ENCODE peak calls at places on chromosomes 5 and 9, in seven cellular contexts. O is psoas muscle, G is heart right ventricle, Q is IMR-90, P is lower lobe of right lung, K is A549, D is left ventricle myocardium inferior. H is an unnamed sample.

GRCh38 chr9:137913771-137914767 is 36.5 kb downstream of the CACNA1B start:
- DNase-seq in O (no peak), G (no peak), Q (no peak), P (no peak), K (no peak), D (no peak), H (no peak)

GRCh38 chr9:133892193-133892920 is 99.8 kb downstream of the VAV2 start:
- DNase-seq in O (no peak), G (no peak), Q (no peak), P (no peak), K (no peak), D (no peak), H (no peak)

GRCh38 chr5:147658293-147658932 is 124.1 kb downstream of the JAKMIP2 start:
- DNase-seq in O (no peak), G (no peak), Q (no peak), P (no peak), K (no peak), D (no peak), H (peak; percentile 48)

GRCh38 chr9:96874947-96875459 is 20.7 kb upstream of the ZNF782 start:
- DNase-seq in O (no peak), G (no peak), Q (peak; percentile 59), P (no peak), K (peak; percentile 35), D (no peak), H (peak; percentile 82)

GRCh38 chr5:38124321-38124720 is 134.0 kb upstream of the EGFLAM start:
- DNase-seq in O (no peak), G (no peak), Q (no peak), P (no peak), K (no peak), D (no peak), H (no peak)

GRCh38 chr5:177995691-177996595 is at the start of gene PROP1:
- DNase-seq in O (no peak), G (no peak), Q (no peak), P (no peak), K (no peak), D (no peak), H (no peak)

GRCh38 chr5:150860422-150860821 is 14.1 kb downstream of the IRGM start:
- DNase-seq in O (no peak), G (no peak), Q (no peak), P (no peak), K (no peak), D (no peak), H (no peak)

GRCh38 chr5:137218471-137218870 is 280.7 kb downstream of the SPOCK1 start:
- DNase-seq in O (no peak), G (no peak), Q (peak; percentile 52), P (no peak), K (peak; percentile 16), D (no peak), H (no peak)

GRCh38 chr5:171965740-171966139 is 40.7 kb downstream of the FBXW11 start:
- DNase-seq in O (no peak), G (no peak), Q (no peak), P (no peak), K (no peak), D (no peak), H (no peak)

GRCh38 chr5:119243888-119244287 is 111.9 kb upstream of the TNFAIP8 start:
- DNase-seq in O (no peak), G (no peak), Q (no peak), P (no peak), K (no peak), D (no peak), H (no peak)

GRCh38 chr5:71873202-71873601 is 154.1 kb downstream of the CARTPT start:
- DNase-seq in O (no peak), G (no peak), Q (no peak), P (no peak), K (no peak), D (no peak), H (no peak)

GRCh38 chr9:83299556-83299955 is 236.6 kb upstream of the RASEF start:
- DNase-seq in O (peak; percentile 36), G (no peak), Q (no peak), P (no peak), K (peak; percentile 37), D (no peak), H (no peak)

GRCh38 chr5:179986328-179986727 is 78.6 kb upstream of the TBC1D9B start:
- DNase-seq in O (no peak), G (no peak), Q (no peak), P (no peak), K (no peak), D (no peak), H (no peak)

GRCh38 chr9:20898885-20899554 is 132.4 kb downstream of the HACD4 start:
- DNase-seq in O (no peak), G (no peak), Q (peak; percentile 16), P (no peak), K (no peak), D (no peak), H (no peak)

GRCh38 chr9:2427016-2427891 is 194.3 kb upstream of the VLDLR start:
- DNase-seq in O (no peak), G (no peak), Q (no peak), P (peak; percentile 65), K (no peak), D (peak; percentile 56), H (no peak)

GRCh38 chr9:121225240-121225639 is 23.6 kb upstream of the RAB14 start:
- DNase-seq in O (no peak), G (no peak), Q (no peak), P (no peak), K (no peak), D (no peak), H (no peak)

GRCh38 chr5:93789173-93790070 is 48.0 kb upstream of the POU5F2 start:
- DNase-seq in O (no peak), G (no peak), Q (peak; percentile 88), P (no peak), K (no peak), D (no peak), H (no peak)

GRCh38 chr5:64292611-64293215 is 127.1 kb downstream of the RNF180 start:
- DNase-seq in O (no peak), G (no peak), Q (no peak), P (no peak), K (no peak), D (no peak), H (peak; percentile 8)

GRCh38 chr5:135245521-135246499 is 153.2 kb downstream of the MACROH2A1 start:
- DNase-seq in O (no peak), G (no peak), Q (peak; percentile 73), P (no peak), K (peak; percentile 36), D (no peak), H (peak; percentile 36)

GRCh38 chr9:83422512-83422911 is 115.7 kb downstream of the FRMD3 start:
- DNase-seq in O (no peak), G (peak; percentile 26), Q (no peak), P (no peak), K (no peak), D (no peak), H (no peak)

GRCh38 chr5:132962429-132962928 is 955 bp downstream of the AFF4 start:
- DNase-seq in O (no peak), G (peak; percentile 38), Q (peak; percentile 76), P (no peak), K (peak; percentile 27), D (no peak), H (no peak)

GRCh38 chr5:141223112-141223783 is at the start of gene PCDHB14:
- DNase-seq in O (no peak), G (no peak), Q (peak; percentile 20), P (no peak), K (no peak), D (no peak), H (no peak)

GRCh38 chr5:138466900-138467710 is 1.8 kb downstream of the EGR1 start:
- DNase-seq in O (no peak), G (no peak), Q (peak; percentile 38), P (peak; percentile 51), K (no peak), D (no peak), H (peak; percentile 80)
- H3K4me1 ChIP-seq in O (peaks cover 5% of the 10 kb centered on the region), G (peaks cover 12% of the 10 kb centered on the region), Q (peaks cover 12% of the 10 kb centered on the region), P (peaks cover 38% of the 10 kb centered on the region), K (peaks cover 12% of the 10 kb centered on the region), D (peaks cover 44% of the 10 kb centered on the region), H (peaks cover 6% of the 10 kb centered on the region)

DNA sequence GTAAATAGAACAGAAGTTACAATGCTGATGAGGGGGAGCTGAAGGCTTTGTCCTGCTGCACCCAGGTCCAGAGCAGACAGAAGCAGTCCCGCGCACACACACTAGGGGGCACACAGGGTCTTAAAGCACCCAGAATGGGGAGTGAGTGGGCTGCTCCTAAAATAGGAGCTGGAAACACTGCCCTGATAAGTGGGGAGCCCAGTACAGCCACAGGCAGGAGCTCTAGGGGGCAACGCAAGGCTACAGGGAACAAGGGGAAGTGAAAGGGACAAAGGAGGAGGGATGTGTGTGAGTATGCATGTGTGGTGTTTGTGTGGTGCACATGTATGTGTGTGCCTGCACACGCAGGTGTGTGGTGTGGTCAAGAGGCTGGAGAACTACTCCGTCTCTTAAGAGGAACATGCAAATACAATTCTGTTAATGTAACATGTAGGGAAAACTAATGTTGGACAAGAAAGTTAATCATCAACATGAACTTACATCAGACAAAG is 191.5 kb downstream of the ROR2 start:
- DNase-seq in O (no peak), G (no peak), Q (peak; percentile 58), P (no peak), K (peak; percentile 57), D (no peak), H (no peak)
- TF ChIP-seq CTCF in O (no peak), G (peak; percentile 25), Q (peak; percentile 68), P (peak; percentile 36), K (peak; percentile 42), D (peak; percentile 36), H (no peak)

DNA sequence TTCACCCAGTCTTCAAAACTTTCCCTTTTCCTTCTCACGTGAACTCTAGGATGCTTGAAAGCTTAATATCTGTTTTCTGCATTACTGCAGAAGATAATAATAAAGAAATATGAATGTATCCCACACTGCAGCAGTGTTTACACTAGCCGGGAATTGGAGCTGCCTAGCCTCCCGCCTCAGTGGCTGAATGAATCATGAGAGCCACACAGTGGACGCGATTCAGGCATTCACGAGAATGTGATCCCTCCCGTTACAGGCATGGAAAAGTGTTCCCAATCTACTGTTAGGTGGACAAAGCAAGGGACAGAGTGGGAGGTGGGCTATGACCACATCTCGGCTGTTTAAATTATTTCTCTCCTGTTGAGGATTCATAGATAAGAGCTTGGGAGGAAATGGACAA is 69.4 kb upstream of the CTSL start:
- DNase-seq in O (no peak), G (no peak), Q (peak; percentile 56), P (no peak), K (no peak), D (no peak), H (no peak)
- H3K9me3 ChIP-seq in O (no peaks in the 10 kb centered on the region), G (no peaks in the 10 kb centered on the region), Q (no peaks in the 10 kb centered on the region), P (no peaks in the 10 kb centered on the region), K (no peaks in the 10 kb centered on the region), D (no peaks in the 10 kb centered on the region), H (no peaks in the 10 kb centered on the region)

GRCh38 chr9:94922098-94922607 is 195.7 kb downstream of the AOPEP start:
- DNase-seq in O (peak; percentile 44), G (no peak), Q (peak; percentile 98), P (peak; percentile 71), K (no peak), D (no peak), H (peak; percentile 88)

GRCh38 chr9:94922691-94923107 is 196.2 kb downstream of the AOPEP start:
- DNase-seq in O (peak; percentile 40), G (no peak), Q (peak; percentile 64), P (no peak), K (no peak), D (no peak), H (no peak)

GRCh38 chr9:94921072-94921471 is 194.6 kb downstream of the AOPEP start:
- DNase-seq in O (peak; percentile 44), G (no peak), Q (peak; percentile 73), P (no peak), K (no peak), D (no peak), H (peak; percentile 84)

GRCh38 chr9:94920439-94920951 is 194.0 kb downstream of the AOPEP start:
- DNase-seq in O (peak; percentile 67), G (no peak), Q (peak; percentile 63), P (peak; percentile 68), K (no peak), D (peak; percentile 58), H (peak; percentile 89)

GRCh38 chr9:94921656-94922055 is 195.2 kb downstream of the AOPEP start:
- DNase-seq in O (no peak), G (no peak), Q (no peak), P (no peak), K (no peak), D (no peak), H (no peak)
- H3K4me1 ChIP-seq in O (peaks cover 28% of the 10 kb centered on the region), G (peaks cover 40% of the 10 kb centered on the region), Q (peaks cover 32% of the 10 kb centered on the region), P (peaks cover 61% of the 10 kb centered on the region), K (peaks cover 93% of the 10 kb centered on the region), D (peaks cover 51% of the 10 kb centered on the region), H (peaks cover 35% of the 10 kb centered on the region)

H was measured in kidney.